ENCODE peak calls at places on chromosomes 4 and X, in five cellular contexts. P is bronchial epithelial cell; N is left ventricle myocardium inferior; Q is CD8-positive, alpha-beta T cell; C is IMR-90. E is an unnamed sample.

GRCh38 chrX:13690836-13691235 is 1.9 kb downstream of the RAB9A start:
- DNase-seq in Q (no peak), N (no peak), P (no peak), C (no peak), E (no peak)

GRCh38 chr4:149144060-149144459 is 671.6 kb downstream of the IQCM start:
- DNase-seq in Q (no peak), N (no peak), C (no peak), P (no peak), E (no peak)

GRCh38 chrX:42415636-42416035 is 362.3 kb downstream of the PPP1R2C start:
- DNase-seq in P (no peak), Q (no peak), C (no peak), N (no peak), E (no peak)

GRCh38 chr4:170675568-170676262 is 586.0 kb upstream of the AADAT start:
- DNase-seq in N (no peak), Q (no peak), C (peak), P (peak), E (no peak)

GRCh38 chrX:42691196-42691595 is 86.8 kb downstream of the PPP1R2C start:
- DNase-seq in N (no peak), Q (no peak), C (no peak), P (no peak), E (no peak)

GRCh38 chrX:149060921-149061320 is 444.2 kb downstream of the IDS start:
- DNase-seq in P (peak), N (no peak), C (no peak), Q (no peak), E (peak)

GRCh38 chrX:40078489-40079288 is 19.1 kb downstream of the BCOR start:
- DNase-seq in C (no peak), N (no peak), Q (no peak), P (no peak), E (no peak)

GRCh38 chr4:132818091-132818490 is 331.0 kb upstream of the PCDH10 start:
- DNase-seq in Q (no peak), P (no peak), N (no peak), C (no peak), E (no peak)

GRCh38 chr4:8085491-8086479 is 72.8 kb downstream of the ABLIM2 start:
- DNase-seq in C (no peak), P (no peak), Q (no peak), N (no peak), E (no peak)

GRCh38 chr4:188016754-188017153 is 21.2 kb downstream of the ZFP42 start:
- DNase-seq in Q (no peak), C (no peak), P (no peak), N (no peak), E (no peak)

GRCh38 chrX:39582091-39582490 is 515.7 kb downstream of the BCOR start:
- DNase-seq in N (no peak), C (no peak), Q (no peak), P (peak), E (no peak)

GRCh38 chr4:115489284-115489683 is 375.9 kb upstream of the NDST4 start:
- DNase-seq in N (no peak), C (no peak), P (no peak), Q (no peak), E (no peak)

GRCh38 chrX:48752498-48752897 is 9.0 kb upstream of the GLOD5 start:
- DNase-seq in C (no peak), Q (no peak), N (no peak), P (no peak), E (no peak)

GRCh38 chr4:155026715-155027114 is 181.7 kb upstream of the NPY2R start:
- DNase-seq in C (no peak), N (no peak), Q (no peak), P (no peak), E (no peak)

GRCh38 chrX:54087661-54088060 is 43.4 kb upstream of the PHF8 start:
- DNase-seq in C (no peak), P (no peak), Q (no peak), N (no peak), E (no peak)

GRCh38 chrX:435536-436122 is 48.9 kb upstream of the PPP2R3B start:
- DNase-seq in C (no peak), N (no peak), P (no peak), Q (no peak), E (no peak)

GRCh38 chrX:86148024-86148511 is at the start of gene DACH2:
- DNase-seq in Q (no peak), C (peak), N (peak), P (peak), E (peak)

GRCh38 chr4:114237997-114238396 is 258.6 kb upstream of the ARSJ start:
- DNase-seq in Q (no peak), N (no peak), C (no peak), P (no peak), E (no peak)

GRCh38 chr4:2060578-2061207 is 1.6 kb downstream of the NAT8L start:
- DNase-seq in N (peak), P (no peak), C (no peak), Q (no peak), E (no peak)

GRCh38 chrX:68433155-68433980 is at the start of gene OPHN1:
- DNase-seq in P (peak), N (peak), Q (no peak), C (peak), E (peak)

GRCh38 chr4:168257663-168258235 is 60.8 kb downstream of the DDX60 start:
- DNase-seq in P (no peak), Q (no peak), C (no peak), N (no peak), E (no peak)
- H3K4me3 ChIP-seq in P (no peak), Q (no peak), C (no peak), N (no peak), E (no peak)

DNA sequence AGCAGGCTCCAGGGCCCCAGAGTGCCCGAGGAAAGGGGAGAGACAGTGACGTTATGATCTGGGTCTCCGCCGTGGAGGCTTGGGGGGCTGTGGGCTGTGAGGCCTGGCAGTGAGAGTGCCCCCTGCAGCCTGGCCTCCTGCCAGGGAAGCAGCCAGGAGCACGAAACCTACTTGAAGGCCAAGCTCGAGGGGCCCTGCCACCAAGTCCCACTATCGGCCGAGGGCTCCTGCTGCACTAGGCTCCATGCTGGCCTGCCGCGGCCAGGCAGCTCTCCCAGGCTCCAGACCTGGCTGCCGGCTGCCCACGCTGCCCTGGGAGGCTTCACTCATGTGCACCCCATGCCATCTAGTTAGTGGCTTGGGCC is 18.7 kb downstream of the FLNA start:
- DNase-seq in C (no peak), Q (no peak), N (peak), P (no peak), E (no peak)
- TF ChIP-seq CTCF in C (no peak), Q (no peak), N (no peak), P (no peak), E (no peak)

GRCh38 chrX:131729295-131729694 is 185.4 kb downstream of the OR13H1 start:
- DNase-seq in Q (peak), C (peak), P (no peak), N (no peak), E (peak)
- H3K4me3 ChIP-seq in Q (no peak), C (peak), P (no peak), N (no peak), E (peak)

GRCh38 chr4:10622728-10623127 is 61.8 kb downstream of the CLNK start:
- DNase-seq in N (no peak), Q (no peak), P (peak), C (no peak), E (peak)
- TF ChIP-seq CTCF in N (peak), Q (no peak), P (peak), C (peak), E (peak)

GRCh38 chrX:52341493-52341892 is 27.3 kb upstream of the XAGE2 start:
- DNase-seq in C (no peak), Q (no peak), P (peak), N (no peak), E (no peak)

DNA sequence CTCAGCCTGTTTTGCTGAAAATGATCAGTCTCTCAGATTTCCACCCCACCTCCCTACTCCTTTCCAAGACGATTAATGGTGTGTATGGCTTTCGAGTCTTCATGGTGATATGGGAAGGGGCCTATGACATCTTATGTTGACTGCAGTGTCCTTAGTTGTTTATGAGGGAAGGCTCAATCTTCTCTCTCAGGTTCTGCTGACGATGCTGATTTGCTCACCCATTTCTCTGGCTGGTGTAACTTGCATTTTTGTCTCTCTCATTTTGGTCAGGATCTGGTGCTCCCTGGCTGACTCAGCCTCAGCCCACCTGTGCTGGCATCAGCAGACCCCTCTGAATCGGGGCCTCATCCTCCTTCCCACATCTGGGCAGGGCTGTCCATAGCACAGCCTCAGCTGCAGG is 31.4 kb upstream of the XAGE2 start:
- DNase-seq in C (no peak), N (no peak), P (no peak), Q (no peak), E (no peak)
- H3K4me3 ChIP-seq in C (no peak), N (no peak), P (no peak), Q (no peak), E (no peak)

GRCh38 chr4:147901886-147902285 is 170.0 kb downstream of the ARHGAP10 start:
- DNase-seq in Q (no peak), N (no peak), C (peak), P (no peak), E (no peak)
- TF ChIP-seq CTCF in Q (no peak), N (no peak), C (no peak), P (no peak), E (no peak)

GRCh38 chr4:27662426-27662825 is 801.8 kb downstream of the STIM2 start:
- DNase-seq in C (no peak), Q (no peak), N (no peak), P (no peak), E (no peak)

GRCh38 chr4:27666943-27667342 is 806.3 kb downstream of the STIM2 start:
- DNase-seq in Q (no peak), C (no peak), P (peak), N (no peak), E (peak)

DNA sequence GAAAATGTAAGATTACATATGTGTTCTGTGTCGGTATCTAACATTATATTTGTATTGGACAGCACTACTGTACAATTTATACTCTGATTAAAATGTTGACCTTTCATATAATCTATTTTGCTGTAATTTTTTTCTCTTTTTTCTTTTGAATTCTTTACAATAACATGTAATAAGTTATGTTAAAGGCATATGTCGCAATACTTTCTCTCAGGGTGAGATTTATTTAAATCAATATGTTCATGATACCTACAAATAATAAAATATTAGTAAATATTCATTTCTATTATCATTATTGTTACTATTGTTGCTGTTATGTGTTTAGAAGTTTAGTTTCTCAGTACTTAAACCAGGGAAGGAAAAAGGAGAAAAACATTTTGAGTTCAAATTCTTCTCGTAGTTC is 807.4 kb downstream of the STIM2 start:
- DNase-seq in N (no peak), Q (no peak), P (no peak), C (no peak), E (no peak)
- H3K4me3 ChIP-seq in N (no peak), Q (no peak), P (no peak), C (no peak), E (no peak)

DNA sequence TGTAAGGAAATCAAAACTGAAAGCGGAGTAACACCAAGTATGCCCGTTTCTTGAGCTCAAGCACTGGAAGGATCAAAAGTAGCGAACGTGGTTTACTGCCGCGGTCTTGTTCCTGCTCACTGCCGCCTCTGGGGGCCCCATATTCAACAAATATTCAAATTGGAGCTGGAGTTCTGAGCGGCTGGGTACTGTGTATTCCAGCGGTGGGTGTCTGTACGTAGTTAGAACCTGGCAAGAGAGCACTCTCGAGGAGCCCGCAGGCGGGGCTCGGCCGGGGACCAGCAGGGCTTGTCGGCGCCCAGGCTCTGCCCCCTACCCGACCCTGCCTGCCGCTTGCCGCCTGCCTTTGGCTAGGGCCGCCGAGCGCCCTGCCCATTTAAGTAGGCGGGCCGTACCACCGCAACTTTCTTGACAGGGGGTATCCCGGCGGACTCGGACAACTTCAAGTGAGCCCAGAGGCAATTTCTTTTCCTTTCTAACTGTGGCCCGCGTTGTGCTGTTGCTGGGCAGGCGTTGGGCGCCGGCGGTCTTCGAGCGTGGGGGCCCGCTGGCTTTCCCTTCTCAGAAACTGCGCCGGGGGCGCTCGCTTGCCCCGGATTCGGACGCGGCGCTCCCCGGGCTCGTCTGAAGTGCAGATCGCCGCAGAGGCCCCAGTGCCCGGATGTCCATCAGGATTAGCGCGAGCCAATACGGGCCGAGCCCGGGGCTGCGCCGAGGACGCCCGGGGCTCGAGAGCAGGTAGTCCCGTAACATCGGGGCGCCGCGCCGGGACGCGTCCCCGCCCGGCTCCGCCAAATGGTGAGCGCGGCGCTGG is 71.9 kb downstream of the AFF1 start:
- DNase-seq in P (peak), N (peak), C (peak), Q (peak), E (peak)
- TF ChIP-seq CTCF in P (no peak), N (peak), C (peak), Q (no peak), E (peak)

GRCh38 chr4:140004580-140005314 is 149.2 kb downstream of the MAML3 start:
- DNase-seq in P (peak), Q (no peak), C (peak), N (peak), E (peak)
- H3K4me3 ChIP-seq in P (peak), Q (no peak), C (peak), N (peak), E (peak)

GRCh38 chr4:43048570-43048969 is 156.1 kb downstream of the GRXCR1 start:
- DNase-seq in Q (no peak), P (peak), N (no peak), C (no peak), E (no peak)
- TF ChIP-seq CTCF in Q (no peak), P (peak), N (no peak), C (peak), E (no peak)

E was measured in fibroblast of villous mesenchyme.